ENCODE peak calls at places on chromosome 10, in seven cellular contexts. X is non-pigmented ciliary epithelial cell; B is fibroblast of the aortic adventitia; R is stimulated activated CD4-positive, alpha-beta T cell treated with anti-CD3 and anti-CD28 coated beads, Interleukin-2, amount 100 ng/mL, for 48 hours; U is fibroblast of lung; V is HEK293T; Y is H4. F is an unnamed sample.

GRCh38 chr10:33979195-33979594 is 644.7 kb upstream of the NRP1 start:
- DNase-seq in X (no peak), B (no peak), R (no peak), U (no peak), V (no peak), Y (no peak), F (no peak)

GRCh38 chr10:17067549-17068264 is 61.9 kb downstream of the CUBN start:
- DNase-seq in X (no peak), B (no peak), R (no peak), U (peak), V (no peak), Y (no peak), F (no peak)

GRCh38 chr10:33332183-33333031 is 2.1 kb downstream of the NRP1 start:
- DNase-seq in X (no peak), B (peak), R (no peak), U (peak), V (no peak), Y (no peak), F (peak)

GRCh38 chr10:120477006-120477722 is 20.1 kb downstream of the PLPP4 start:
- DNase-seq in X (no peak), B (peak), R (no peak), U (peak), V (no peak), Y (no peak), F (peak)

GRCh38 chr10:32746869-32747268 is 211.2 kb downstream of the ITGB1 start:
- DNase-seq in X (no peak), B (no peak), R (no peak), U (no peak), V (no peak), Y (no peak), F (no peak)

GRCh38 chr10:123517901-123518300 is 148.3 kb upstream of the GPR26 start:
- DNase-seq in X (no peak), B (no peak), R (no peak), U (no peak), V (no peak), Y (no peak), F (no peak)

GRCh38 chr10:46534828-46535524 is 21.5 kb downstream of the GPRIN2 start:
- DNase-seq in X (no peak), B (no peak), R (no peak), U (no peak), V (no peak), Y (no peak), F (no peak)

GRCh38 chr10:70593513-70593890 is 9.0 kb downstream of the PRF1 start:
- DNase-seq in X (no peak), B (no peak), R (no peak), U (no peak), V (no peak), Y (no peak), F (no peak)

GRCh38 chr10:81866753-81867152 is 8.2 kb upstream of the NRG3 start:
- DNase-seq in X (no peak), B (no peak), R (no peak), U (no peak), V (no peak), Y (peak), F (no peak)

GRCh38 chr10:71006497-71006896 is 118.1 kb upstream of the PCBD1 start:
- DNase-seq in X (no peak), B (no peak), R (no peak), U (no peak), V (no peak), Y (no peak), F (no peak)

GRCh38 chr10:119370972-119371703 is 163.8 kb downstream of the GRK5 start:
- DNase-seq in X (peak), B (peak), R (no peak), U (peak), V (no peak), Y (peak), F (peak)

GRCh38 chr10:102517553-102517952 is 13.8 kb downstream of the SUFU start:
- DNase-seq in X (peak), B (peak), R (no peak), U (peak), V (no peak), Y (no peak), F (peak)

GRCh38 chr10:15562578-15562977 is 157.1 kb downstream of the ITGA8 start:
- DNase-seq in X (no peak), B (no peak), R (no peak), U (no peak), V (no peak), Y (no peak), F (no peak)

GRCh38 chr10:73899401-73899780 is 11.5 kb upstream of the PLAU start:
- DNase-seq in X (peak), B (peak), R (no peak), U (peak), V (no peak), Y (peak), F (peak)

GRCh38 chr10:97788552-97789442 is 17.0 kb upstream of the SFRP5 start:
- DNase-seq in X (no peak), B (peak), R (no peak), U (peak), V (peak), Y (no peak), F (peak)

GRCh38 chr10:119831656-119832055 is 41.0 kb downstream of the MCMBP start:
- DNase-seq in X (no peak), B (no peak), R (no peak), U (no peak), V (no peak), Y (no peak), F (no peak)

GRCh38 chr10:78471723-78472541 is 438.3 kb downstream of the RPS24 start:
- DNase-seq in X (no peak), B (peak), R (no peak), U (no peak), V (no peak), Y (no peak), F (peak)

GRCh38 chr10:132377326-132377725 is 19.7 kb upstream of the PWWP2B start:
- DNase-seq in X (no peak), B (no peak), R (no peak), U (no peak), V (no peak), Y (no peak), F (no peak)

GRCh38 chr10:59709472-59710125 is at the start of gene SLC16A9:
- DNase-seq in X (no peak), B (peak), R (peak), U (peak), V (peak), Y (peak), F (peak)

GRCh38 chr10:69626826-69627225 is 3.2 kb upstream of the FAM241B start:
- DNase-seq in X (no peak), B (no peak), R (no peak), U (no peak), V (no peak), Y (no peak), F (no peak)

GRCh38 chr10:125153693-125154490 is 6.5 kb downstream of the CTBP2 start:
- DNase-seq in X (no peak), B (peak), R (no peak), U (peak), V (no peak), Y (no peak), F (peak)

GRCh38 chr10:79904671-79905321 is 44.1 kb downstream of the SFTPD start:
- DNase-seq in X (no peak), B (peak), R (peak), U (peak), V (peak), Y (peak), F (peak)

GRCh38 chr10:132407846-132408278 is 10.9 kb downstream of the PWWP2B start:
- DNase-seq in X (no peak), B (no peak), R (no peak), U (no peak), V (no peak), Y (no peak), F (no peak)

GRCh38 chr10:122054046-122055025 is 65.4 kb downstream of the TACC2 start:
- DNase-seq in X (no peak), B (peak), R (no peak), U (peak), V (peak), Y (no peak), F (peak)

GRCh38 chr10:63675171-63675570 is 154.0 kb downstream of the REEP3 start:
- DNase-seq in X (no peak), B (peak), R (no peak), U (peak), V (no peak), Y (no peak), F (peak)

GRCh38 chr10:79046991-79047874 is 21.5 kb upstream of the ZMIZ1 start:
- DNase-seq in X (no peak), B (no peak), R (no peak), U (no peak), V (no peak), Y (no peak), F (no peak)

GRCh38 chr10:22573820-22574569 is 140.4 kb downstream of the PIP4K2A start:
- DNase-seq in X (no peak), B (peak), R (no peak), U (no peak), V (peak), Y (peak), F (peak)